ENCODE peak calls at places on chromosomes 4 and X, in eight cellular contexts. C is tibial artery, U is astrocyte of the cerebellum, G is GM23338, A is lower lobe of right lung, I is fibroblast of the aortic adventitia, O is left ventricle myocardium inferior, B is cardiac muscle cell. M is an unnamed sample.

GRCh38 chr4:13340672-13341071 is 143.5 kb downstream of the RAB28 start:
- DNase-seq in C (no peak), U (no peak), G (no peak), A (no peak), I (no peak), B (no peak), O (no peak), M (no peak)

GRCh38 chr4:577499-578450 is 1.7 kb upstream of the TMEM271 start:
- DNase-seq in B (no peak), I (no peak), O (no peak), U (no peak), A (no peak), C (no peak), G (peak; percentile 81), M (no peak)

GRCh38 chrX:40573763-40574162 is 7.0 kb upstream of the ATP6AP2 start:
- DNase-seq in C (no peak), O (no peak), G (peak; percentile 39), I (no peak), B (no peak), A (no peak), U (no peak), M (no peak)

GRCh38 chrX:19964017-19964710 is 26.7 kb downstream of the BCLAF3 start:
- DNase-seq in G (no peak), B (no peak), O (no peak), U (no peak), C (no peak), I (no peak), A (no peak), M (no peak)

GRCh38 chr4:167826281-167826680 is 266.1 kb upstream of the ANXA10 start:
- DNase-seq in A (no peak), C (no peak), G (no peak), B (no peak), O (no peak), U (no peak), I (peak; percentile 27), M (no peak)

GRCh38 chr4:1856920-1857699 is 1.2 kb upstream of the LETM1 start:
- DNase-seq in O (no peak), U (no peak), A (no peak), G (no peak), C (no peak), B (peak; percentile 35), I (peak; percentile 27), M (no peak)

GRCh38 chrX:71170660-71171059 is 26.0 kb downstream of the NLGN3 start:
- DNase-seq in C (no peak), I (no peak), A (no peak), U (no peak), O (no peak), G (peak; percentile 11), B (no peak), M (no peak)

GRCh38 chr4:147928400-147928799 is 196.5 kb downstream of the ARHGAP10 start:
- DNase-seq in A (no peak), U (no peak), I (no peak), B (no peak), O (no peak), C (no peak), G (no peak), M (peak; percentile 51)

GRCh38 chrX:43676960-43677582 is 21.0 kb downstream of the MAOA start:
- DNase-seq in U (no peak), B (no peak), A (no peak), C (no peak), O (no peak), G (peak; percentile 49), I (no peak), M (no peak)

GRCh38 chr4:186554485-186554884 is 882 bp downstream of the MTNR1A start:
- DNase-seq in B (peak; percentile 46), O (no peak), A (no peak), U (no peak), G (peak; percentile 76), I (no peak), C (no peak), M (no peak)

GRCh38 chrX:69158166-69159040 is 6.8 kb downstream of the PJA1 start:
- DNase-seq in U (peak; percentile 31), O (peak; percentile 60), A (no peak), C (peak; percentile 77), G (peak; percentile 75), I (peak; percentile 82), B (peak; percentile 66), M (no peak)

GRCh38 chr4:146336413-146336807 is 122.1 kb downstream of the REELD1 start:
- DNase-seq in A (no peak), O (no peak), U (no peak), B (no peak), I (peak; percentile 26), C (no peak), G (no peak), M (no peak)

GRCh38 chr4:94931626-94932025 is 173.9 kb downstream of the BMPR1B start:
- DNase-seq in U (no peak), I (no peak), G (no peak), O (no peak), B (no peak), A (no peak), C (no peak), M (no peak)

GRCh38 chrX:119549327-119550016 is 15.7 kb downstream of the STEEP1 start:
- DNase-seq in C (no peak), I (no peak), O (no peak), G (no peak), B (no peak), A (no peak), U (no peak), M (no peak)

GRCh38 chr4:86496094-86497060 is 97.7 kb upstream of the PTPN13 start:
- DNase-seq in C (no peak), I (peak; percentile 77), B (peak; percentile 49), U (peak; percentile 38), A (no peak), G (peak; percentile 70), O (no peak), M (no peak)

GRCh38 chr4:7042697-7043464 is at the start of gene TADA2B:
- DNase-seq in A (peak; percentile 98), C (peak; percentile 96), U (peak; percentile 95), I (peak; percentile 96), O (peak; percentile 97), G (peak; percentile 98), B (peak; percentile 99), M (peak; percentile 79)
- TF ChIP-seq CTCF in A (no peak), C (peak; percentile 79), U (no peak), I (peak; percentile 35), O (peak; percentile 60), G (no peak), B (peak; percentile 10), M (no peak)

DNA sequence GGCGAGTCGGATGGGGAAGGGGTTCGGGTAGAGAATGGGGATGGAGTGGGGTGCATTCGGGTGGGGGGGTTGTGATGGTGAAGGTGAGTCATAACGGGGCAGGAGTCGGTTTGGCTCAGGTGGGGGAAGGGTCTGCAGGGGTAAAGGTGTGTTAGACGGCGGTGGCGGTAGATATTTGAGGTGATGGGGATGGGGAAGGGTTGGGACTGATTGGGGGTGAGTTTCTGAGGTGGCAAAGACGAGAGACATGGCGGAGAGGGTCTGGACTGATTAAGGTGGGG is 738 bp downstream of the SYP start:
- DNase-seq in G (no peak), B (no peak), I (no peak), U (no peak), C (no peak), O (no peak), A (no peak), M (no peak)
- H3K4me3 ChIP-seq in G (peak overlapping the region; percentile 58), B (no peak overlapping the region), I (no peak overlapping the region), U (no peak overlapping the region), C (peak overlapping the region; percentile 50), O (no peak overlapping the region), A (no peak overlapping the region), M (no peak overlapping the region)

GRCh38 chr4:7781361-7781760 is 158.3 kb downstream of the AFAP1 start:
- DNase-seq in U (no peak), G (no peak), B (peak; percentile 54), O (no peak), A (peak; percentile 43), I (no peak), C (no peak), M (peak; percentile 39)

GRCh38 chr4:7780751-7781348 is 158.8 kb downstream of the AFAP1 start:
- DNase-seq in B (no peak), A (no peak), O (no peak), I (no peak), C (no peak), G (no peak), U (no peak), M (no peak)

GRCh38 chr4:7783560-7783959 is 156.1 kb downstream of the AFAP1 start:
- DNase-seq in G (no peak), I (no peak), A (no peak), C (no peak), O (no peak), B (no peak), U (no peak), M (no peak)

GRCh38 chr4:7782783-7783182 is 156.9 kb downstream of the AFAP1 start:
- DNase-seq in I (no peak), A (no peak), U (no peak), C (no peak), B (no peak), O (no peak), G (no peak), M (no peak)

DNA sequence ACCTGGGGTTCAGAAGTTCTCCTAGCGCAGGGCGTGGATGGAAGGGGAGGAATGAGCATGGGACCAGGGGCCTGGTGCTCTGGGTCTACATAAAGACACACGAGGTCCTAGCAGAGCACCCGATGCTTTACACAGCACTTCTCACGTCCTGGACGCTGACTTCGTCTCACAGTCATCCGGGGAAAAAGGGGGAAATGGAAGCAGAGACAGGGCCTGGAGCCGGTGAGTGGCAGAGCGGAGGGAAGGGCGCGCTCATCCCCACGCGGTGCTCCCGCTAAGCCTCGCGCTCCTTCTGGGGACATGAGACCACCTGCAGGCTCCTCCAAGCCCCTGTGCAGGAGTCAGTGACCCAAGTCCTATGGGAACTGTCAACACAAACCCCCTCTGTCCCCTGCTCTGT is 157.7 kb downstream of the AFAP1 start:
- DNase-seq in A (peak; percentile 33), O (no peak), C (no peak), G (no peak), U (no peak), I (no peak), B (no peak), M (no peak)
- TF ChIP-seq CTCF in A (no peak), O (no peak), C (no peak), G (no peak), U (no peak), I (no peak), B (no peak), M (no peak)

DNA sequence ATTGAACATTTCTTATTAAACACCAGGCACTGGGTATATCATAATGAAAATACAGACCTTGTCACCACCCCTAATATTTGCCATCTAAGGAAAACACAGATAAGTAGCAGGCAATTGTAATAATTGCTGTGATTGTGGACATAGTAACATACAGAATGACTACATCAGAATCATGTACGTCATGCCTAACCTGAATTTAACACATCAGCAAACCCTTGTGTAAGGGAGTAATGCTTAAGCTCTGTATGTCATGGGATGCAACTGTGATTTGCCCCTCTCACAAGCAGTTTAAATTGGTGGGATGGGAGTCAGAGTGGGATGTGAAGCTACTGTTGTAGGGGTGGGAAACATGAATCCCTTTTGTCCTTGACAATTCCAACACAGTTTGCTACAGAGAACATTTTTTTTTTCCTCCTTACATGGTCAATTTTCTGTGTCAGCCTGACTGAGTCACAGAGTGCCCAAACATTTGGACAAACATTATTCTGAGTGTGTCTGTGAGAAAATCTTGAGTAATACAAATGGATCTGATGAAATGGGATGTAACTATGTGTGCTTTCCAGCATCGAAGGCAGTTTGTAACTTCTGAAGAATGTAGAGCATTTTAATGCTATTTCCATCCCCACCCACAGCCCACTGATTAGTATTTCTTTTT is 392.8 kb downstream of the GPM6A start:
- DNase-seq in A (no peak), C (no peak), B (no peak), O (no peak), U (peak; percentile 82), I (peak; percentile 99), G (no peak), M (peak; percentile 92)
- H3K4me3 ChIP-seq in A (no peak overlapping the region), C (no peak overlapping the region), B (no peak overlapping the region), O (no peak overlapping the region), U (no peak overlapping the region), I (no peak overlapping the region), G (no peak overlapping the region), M (no peak overlapping the region)

M was measured in BJ.